ENCODE peak calls at places on chromosomes 1 and 21, in four cellular contexts. F is CD4-positive, alpha-beta T cell; M is AG20443; T is HuH-7.5. H is an unnamed sample.

GRCh38 chr1:19597463-19598309 is 46.4 kb upstream of the NBL1 start:
- DNase-seq in F (no peak), M (no peak), T (peak), H (peak)

GRCh38 chr1:94322696-94323095 is 85.3 kb upstream of the ARHGAP29 start:
- DNase-seq in F (no peak), M (no peak), T (no peak), H (no peak)

GRCh38 chr1:179296831-179297377 is 3.3 kb downstream of the SOAT1 start:
- DNase-seq in F (no peak), M (no peak), T (no peak), H (no peak)

GRCh38 chr1:115746021-115746690 is 22.4 kb downstream of the CASQ2 start:
- DNase-seq in F (no peak), M (no peak), T (no peak), H (no peak)

GRCh38 chr1:23634840-23635642 is 56.6 kb upstream of the RPL11 start:
- DNase-seq in F (no peak), M (peak), T (peak), H (peak)

GRCh38 chr1:200206340-200206739 is 178.8 kb downstream of the NR5A2 start:
- DNase-seq in F (no peak), M (peak), T (no peak), H (no peak)

GRCh38 chr1:65027699-65028358 is 61.5 kb upstream of the JAK1 start:
- DNase-seq in F (no peak), M (no peak), T (no peak), H (no peak)

GRCh38 chr21:31505975-31506374 is 153.5 kb upstream of the SOD1 start:
- DNase-seq in F (no peak), M (no peak), T (no peak), H (no peak)

GRCh38 chr1:228838717-228839500 is 103.6 kb downstream of the RHOU start:
- DNase-seq in F (no peak), M (no peak), T (no peak), H (no peak)

GRCh38 chr1:46489638-46490602 is at the start of gene DMBX1:
- DNase-seq in F (no peak), M (peak), T (peak), H (peak)

GRCh38 chr1:231172411-231172810 is 10.6 kb downstream of the TRIM67 start:
- DNase-seq in F (no peak), M (no peak), T (no peak), H (no peak)

H was measured in T follicular helper cell.